ENCODE peak calls at places on chromosomes 2 and 18, in five cellular contexts. One of them, this sample, is unnamed. For H3K36me3, the result is how much of the 10 kb centered on the place peaks cover.

GRCh38 chr18:52869942-52870907 is 530.2 kb downstream of the DCC start:
- DNase-seq in mucosa of descending colon: no peak
- DNase-seq in GM12878: no peak
- DNase-seq in stomach: no peak
- DNase-seq in esophagus muscularis mucosa: no peak
- DNase-seq in this sample: no peak

GRCh38 chr2:220104871-220105351 is 477.5 kb downstream of the SLC4A3 start:
- DNase-seq in mucosa of descending colon: no peak
- DNase-seq in GM12878: no peak
- DNase-seq in stomach: no peak
- DNase-seq in esophagus muscularis mucosa: peak
- DNase-seq in this sample: no peak

GRCh38 chr2:63692002-63692606 is 103.3 kb downstream of the MDH1 start:
- DNase-seq in mucosa of descending colon: no peak
- DNase-seq in GM12878: no peak
- DNase-seq in stomach: no peak
- DNase-seq in esophagus muscularis mucosa: no peak
- DNase-seq in this sample: peak

GRCh38 chr18:9615973-9616559 is 1.7 kb upstream of the PPP4R1 start:
- DNase-seq in mucosa of descending colon: no peak
- DNase-seq in GM12878: no peak
- DNase-seq in stomach: no peak
- DNase-seq in esophagus muscularis mucosa: no peak
- DNase-seq in this sample: no peak

GRCh38 chr2:140654565-140654964 is 1476.3 kb downstream of the LRP1B start:
- DNase-seq in mucosa of descending colon: no peak
- DNase-seq in GM12878: no peak
- DNase-seq in stomach: no peak
- DNase-seq in esophagus muscularis mucosa: no peak
- DNase-seq in this sample: no peak

GRCh38 chr2:120368086-120368485 is 22.1 kb downstream of the INHBB start:
- DNase-seq in mucosa of descending colon: no peak
- DNase-seq in GM12878: no peak
- DNase-seq in stomach: no peak
- DNase-seq in esophagus muscularis mucosa: no peak
- DNase-seq in this sample: no peak

GRCh38 chr2:126808929-126809328 is 89.8 kb upstream of the TEX51 start:
- DNase-seq in mucosa of descending colon: no peak
- DNase-seq in GM12878: no peak
- DNase-seq in stomach: no peak
- DNase-seq in esophagus muscularis mucosa: peak
- DNase-seq in this sample: no peak

GRCh38 chr18:57436965-57437333 is 1.8 kb downstream of the ONECUT2 start:
- DNase-seq in mucosa of descending colon: no peak
- DNase-seq in GM12878: no peak
- DNase-seq in stomach: no peak
- DNase-seq in esophagus muscularis mucosa: no peak
- DNase-seq in this sample: no peak

GRCh38 chr2:66189598-66189997 is 245.3 kb upstream of the MEIS1 start:
- DNase-seq in mucosa of descending colon: no peak
- DNase-seq in GM12878: no peak
- DNase-seq in stomach: no peak
- DNase-seq in esophagus muscularis mucosa: no peak
- DNase-seq in this sample: no peak

GRCh38 chr2:202687276-202687675 is 52.5 kb downstream of the FAM117B start:
- DNase-seq in mucosa of descending colon: no peak
- DNase-seq in GM12878: no peak
- DNase-seq in stomach: no peak
- DNase-seq in esophagus muscularis mucosa: no peak
- DNase-seq in this sample: no peak

GRCh38 chr2:149422337-149422990 is 92.1 kb downstream of the LYPD6 start:
- DNase-seq in mucosa of descending colon: no peak
- DNase-seq in GM12878: no peak
- DNase-seq in stomach: no peak
- DNase-seq in esophagus muscularis mucosa: no peak
- DNase-seq in this sample: no peak

GRCh38 chr2:196244966-196245365 is 73.6 kb upstream of the STK17B start:
- DNase-seq in mucosa of descending colon: no peak
- DNase-seq in GM12878: no peak
- DNase-seq in stomach: no peak
- DNase-seq in esophagus muscularis mucosa: no peak
- DNase-seq in this sample: no peak

GRCh38 chr2:3420076-3420848 is 40.8 kb downstream of the TRAPPC12 start:
- DNase-seq in mucosa of descending colon: no peak
- DNase-seq in GM12878: no peak
- DNase-seq in stomach: no peak
- DNase-seq in esophagus muscularis mucosa: peak
- DNase-seq in this sample: no peak

GRCh38 chr2:223668302-223668998 is 66.3 kb upstream of the SCG2 start:
- DNase-seq in mucosa of descending colon: no peak
- DNase-seq in GM12878: no peak
- DNase-seq in stomach: no peak
- DNase-seq in esophagus muscularis mucosa: no peak
- DNase-seq in this sample: no peak

GRCh38 chr2:72961853-72962468 is 44.6 kb downstream of the EMX1 start:
- DNase-seq in mucosa of descending colon: no peak
- DNase-seq in GM12878: no peak
- DNase-seq in stomach: no peak
- DNase-seq in esophagus muscularis mucosa: no peak
- DNase-seq in this sample: no peak

GRCh38 chr2:174574657-174575056 is 22.9 kb downstream of the WIPF1 start:
- DNase-seq in mucosa of descending colon: no peak
- DNase-seq in GM12878: no peak
- DNase-seq in stomach: no peak
- DNase-seq in esophagus muscularis mucosa: no peak
- DNase-seq in this sample: no peak
- H3K36me3 ChIP-seq in mucosa of descending colon: under half
- H3K36me3 ChIP-seq in GM12878: under half
- H3K36me3 ChIP-seq in stomach: half or more
- H3K36me3 ChIP-seq in esophagus muscularis mucosa: under half
- H3K36me3 ChIP-seq in this sample: under half

GRCh38 chr2:226424971-226425370 is 374.6 kb downstream of the IRS1 start:
- DNase-seq in mucosa of descending colon: no peak
- DNase-seq in GM12878: no peak
- DNase-seq in stomach: no peak
- DNase-seq in esophagus muscularis mucosa: peak
- DNase-seq in this sample: no peak

GRCh38 chr2:226427538-226428307 is 371.9 kb downstream of the IRS1 start:
- DNase-seq in mucosa of descending colon: no peak
- DNase-seq in GM12878: no peak
- DNase-seq in stomach: no peak
- DNase-seq in esophagus muscularis mucosa: no peak
- DNase-seq in this sample: no peak

GRCh38 chr2:226426292-226426736 is 373.3 kb downstream of the IRS1 start:
- DNase-seq in mucosa of descending colon: no peak
- DNase-seq in GM12878: no peak
- DNase-seq in stomach: no peak
- DNase-seq in esophagus muscularis mucosa: no peak
- DNase-seq in this sample: no peak

GRCh38 chr2:226420646-226421045 is 379.0 kb downstream of the IRS1 start:
- DNase-seq in mucosa of descending colon: no peak
- DNase-seq in GM12878: no peak
- DNase-seq in stomach: no peak
- DNase-seq in esophagus muscularis mucosa: no peak
- DNase-seq in this sample: no peak

DNA sequence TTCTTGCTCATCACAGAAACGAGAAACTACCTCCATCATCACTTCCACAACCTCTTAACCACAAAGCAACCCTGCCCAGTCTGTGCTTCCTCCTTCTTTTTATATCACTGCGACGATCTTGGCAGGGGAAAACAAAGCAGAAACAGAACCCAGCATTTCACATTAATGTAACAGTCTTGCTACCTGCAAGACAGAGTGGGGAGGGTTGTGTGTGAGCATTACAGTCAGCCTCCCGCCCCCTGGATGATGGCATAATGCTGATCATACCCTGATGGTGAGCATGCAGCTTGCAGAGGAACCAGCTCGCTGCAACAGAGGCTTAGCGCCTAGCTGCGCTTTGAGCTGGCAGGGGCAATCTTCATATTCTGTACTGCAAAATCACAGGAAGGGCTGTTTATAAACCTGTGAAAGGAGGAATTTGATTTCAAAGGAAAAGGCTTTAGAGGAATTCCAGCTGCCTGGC is 376.1 kb downstream of the IRS1 start:
- DNase-seq in mucosa of descending colon: no peak
- DNase-seq in GM12878: no peak
- DNase-seq in stomach: peak
- DNase-seq in esophagus muscularis mucosa: peak
- DNase-seq in this sample: peak
- TF ChIP-seq CTCF in mucosa of descending colon: no peak
- TF ChIP-seq CTCF in GM12878: no peak
- TF ChIP-seq CTCF in stomach: no peak
- TF ChIP-seq CTCF in esophagus muscularis mucosa: no peak
- TF ChIP-seq CTCF in this sample: no peak

GRCh38 chr2:9359463-9359862 is 63.9 kb downstream of the ITGB1BP1 start:
- DNase-seq in mucosa of descending colon: no peak
- DNase-seq in GM12878: no peak
- DNase-seq in stomach: no peak
- DNase-seq in esophagus muscularis mucosa: no peak
- DNase-seq in this sample: no peak
- H3K36me3 ChIP-seq in mucosa of descending colon: under half
- H3K36me3 ChIP-seq in GM12878: under half
- H3K36me3 ChIP-seq in stomach: half or more
- H3K36me3 ChIP-seq in esophagus muscularis mucosa: under half
- H3K36me3 ChIP-seq in this sample: under half

DNA sequence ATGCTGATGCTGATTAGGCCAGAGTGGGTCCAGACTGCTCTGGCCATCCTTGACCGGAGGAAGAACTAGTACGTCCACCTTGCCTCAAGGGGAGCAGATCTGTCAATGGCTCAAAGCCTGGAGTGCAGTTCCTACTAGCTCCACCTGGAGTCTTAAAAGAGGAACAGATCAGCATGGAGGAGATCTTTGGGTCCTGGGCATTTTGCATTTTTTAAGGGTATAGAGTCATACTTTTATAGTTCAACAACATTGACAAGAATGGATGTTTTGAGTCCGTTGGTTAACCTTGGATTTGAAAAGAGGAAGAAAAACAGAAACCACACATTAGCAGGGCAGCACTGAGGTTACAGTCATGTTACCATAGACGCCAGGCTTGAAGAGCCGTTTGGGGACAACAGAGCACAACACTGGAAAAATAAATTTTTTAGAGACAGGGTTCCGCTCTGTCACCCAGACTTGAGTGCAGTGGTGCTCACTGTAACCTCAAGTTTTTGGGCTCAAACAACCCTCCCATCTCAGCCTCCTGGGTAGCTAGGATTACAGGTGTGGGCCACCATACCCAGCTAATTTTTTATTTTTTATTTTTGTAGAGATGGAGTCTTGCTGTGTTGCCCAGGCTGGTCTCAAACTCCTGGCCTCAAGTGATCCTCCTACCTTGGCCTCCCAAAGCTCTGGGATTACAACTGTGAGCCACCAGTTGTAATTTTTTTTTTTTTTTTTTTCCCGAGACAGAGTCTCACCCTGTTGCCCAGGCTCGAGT is 78.5 kb downstream of the PRKCE start:
- DNase-seq in mucosa of descending colon: no peak
- DNase-seq in GM12878: peak
- DNase-seq in stomach: no peak
- DNase-seq in esophagus muscularis mucosa: no peak
- DNase-seq in this sample: no peak
- TF ChIP-seq CTCF in mucosa of descending colon: no peak
- TF ChIP-seq CTCF in GM12878: peak
- TF ChIP-seq CTCF in stomach: no peak
- TF ChIP-seq CTCF in esophagus muscularis mucosa: no peak
- TF ChIP-seq CTCF in this sample: peak

DNA sequence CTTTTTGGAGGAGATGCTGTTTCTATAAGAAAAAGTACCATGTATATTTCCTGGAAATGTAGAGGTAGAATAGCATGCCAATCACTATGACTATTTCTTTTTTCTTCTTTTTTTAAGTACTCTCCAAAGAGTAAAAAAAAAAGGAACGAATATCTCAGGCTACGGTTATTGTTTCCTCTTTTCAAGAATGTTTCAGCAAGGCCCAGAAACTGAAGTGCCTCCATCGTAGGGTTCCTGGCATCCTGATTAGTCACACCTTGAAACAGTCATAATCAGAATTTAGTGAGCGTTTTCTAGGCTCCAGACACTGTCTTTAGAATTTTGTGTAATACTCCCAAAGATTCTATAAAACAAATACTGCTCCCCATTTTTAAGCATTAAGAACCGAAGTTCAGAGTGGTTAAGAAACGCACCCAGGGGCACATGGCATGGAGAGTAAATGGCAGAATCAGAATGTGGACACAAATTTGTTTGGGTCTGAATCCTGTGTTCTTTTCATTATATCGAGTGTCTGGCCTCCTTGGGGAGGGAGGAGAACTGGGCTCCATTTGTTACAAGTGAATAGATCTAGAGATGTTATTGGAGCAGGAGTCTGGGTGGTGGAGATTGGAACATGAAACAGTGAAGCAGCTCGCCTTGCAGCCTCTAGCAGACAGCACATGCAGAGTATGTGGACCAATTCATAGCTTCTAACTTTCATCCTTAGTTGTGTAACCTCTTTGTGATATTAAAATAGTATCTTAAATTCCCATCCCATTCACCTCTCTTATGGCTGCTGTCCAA is 26.7 kb downstream of the ZEB2 start:
- DNase-seq in mucosa of descending colon: no peak
- DNase-seq in GM12878: no peak
- DNase-seq in stomach: no peak
- DNase-seq in esophagus muscularis mucosa: no peak
- DNase-seq in this sample: no peak
- H3K36me3 ChIP-seq in mucosa of descending colon: under half
- H3K36me3 ChIP-seq in GM12878: under half
- H3K36me3 ChIP-seq in stomach: under half
- H3K36me3 ChIP-seq in esophagus muscularis mucosa: under half
- H3K36me3 ChIP-seq in this sample: under half